ENCODE peak calls at places on chromosomes 4 and X, in eight cellular contexts. S is heart left ventricle, Y is suprapubic skin, T is IMR-90, F is Peyer's patch, H is right lobe of liver, U is body of pancreas, L is testis. P is an unnamed sample.

GRCh38 chr4:159505275-159505975 is 402.5 kb downstream of the RAPGEF2 start:
- DNase-seq in S (no peak), L (no peak), T (no peak), U (no peak), F (no peak), Y (no peak), H (no peak), P (no peak)

GRCh38 chr4:47686294-47686872 is 151.5 kb downstream of the CORIN start:
- DNase-seq in Y (no peak), S (peak; percentile 43), U (peak; percentile 42), H (peak; percentile 77), T (peak; percentile 38), L (peak; percentile 68), F (peak; percentile 22), P (peak; percentile 57)

GRCh38 chr4:182137343-182137742 is 105.9 kb upstream of the TENM3 start:
- DNase-seq in T (no peak), H (no peak), L (no peak), S (no peak), Y (no peak), F (no peak), U (no peak), P (no peak)

GRCh38 chr4:184385705-184386141 is 88.6 kb downstream of the IRF2 start:
- DNase-seq in L (no peak), U (no peak), S (peak; percentile 80), Y (no peak), T (no peak), H (peak; percentile 44), F (peak; percentile 57), P (peak; percentile 81)

GRCh38 chr4:188417181-188417580 is 277.9 kb downstream of the TRIML1 start:
- DNase-seq in H (no peak), T (peak; percentile 15), Y (no peak), L (no peak), S (no peak), F (no peak), U (no peak), P (no peak)

GRCh38 chr4:110508827-110509446 is 33.0 kb downstream of the ENPEP start:
- DNase-seq in F (no peak), U (no peak), T (peak; percentile 46), H (no peak), S (no peak), L (no peak), Y (no peak), P (no peak)

GRCh38 chrX:135893294-135893817 is at the start of the genes CT45A10 and SAGE1:
- DNase-seq in H (no peak), T (no peak), S (no peak), F (no peak), L (peak; percentile 18), Y (no peak), U (no peak), P (no peak)

GRCh38 chrX:2875798-2876399 is 47.2 kb downstream of the GYG2 start:
- DNase-seq in L (no peak), Y (no peak), F (no peak), H (no peak), U (peak; percentile 41), T (no peak), S (no peak), P (no peak)

GRCh38 chrX:71100581-71101505 is 5.2 kb downstream of the FOXO4 start:
- DNase-seq in T (no peak), Y (no peak), H (no peak), F (no peak), U (no peak), S (no peak), L (no peak), P (no peak)

GRCh38 chr4:98546910-98547544 is 111.4 kb downstream of the TSPAN5 start:
- DNase-seq in F (no peak), L (peak; percentile 74), U (no peak), Y (no peak), H (no peak), S (peak; percentile 41), T (peak; percentile 54), P (no peak)

GRCh38 chrX:155216940-155217450 is 735 bp downstream of the VBP1 start:
- DNase-seq in L (peak; percentile 13), U (no peak), H (no peak), F (no peak), S (no peak), T (peak; percentile 4), Y (no peak), P (no peak)

GRCh38 chrX:132375941-132376340 is 112.9 kb downstream of the MBNL3 start:
- DNase-seq in H (no peak), L (no peak), U (no peak), S (no peak), F (no peak), Y (no peak), T (no peak), P (no peak)

GRCh38 chrX:50111762-50112161 is 89.0 kb downstream of the AKAP4 start:
- DNase-seq in H (no peak), T (no peak), S (no peak), F (no peak), L (peak; percentile 34), U (peak; percentile 73), Y (no peak), P (peak; percentile 59)

GRCh38 chr4:148664636-148665035 is 222.4 kb upstream of the NR3C2 start:
- DNase-seq in H (no peak), U (no peak), F (no peak), Y (no peak), S (no peak), L (no peak), T (no peak), P (no peak)

GRCh38 chrX:110944793-110945466 is 149.3 kb upstream of the CHRDL1 start:
- DNase-seq in Y (peak; percentile 64), U (peak; percentile 85), S (no peak), F (no peak), H (no peak), T (no peak), L (no peak), P (no peak)

GRCh38 chr4:43757147-43757546 is 691.5 kb downstream of the KCTD8 start:
- DNase-seq in Y (no peak), U (peak; percentile 63), H (no peak), L (no peak), F (no peak), S (no peak), T (no peak), P (no peak)

GRCh38 chr4:158033416-158033863 is 139.4 kb downstream of the GASK1B start:
- DNase-seq in F (no peak), H (no peak), Y (no peak), T (peak; percentile 61), L (no peak), S (no peak), U (peak; percentile 39), P (no peak)

GRCh38 chr4:79046191-79046590 is 107.0 kb upstream of the PAQR3 start:
- DNase-seq in H (no peak), F (no peak), Y (no peak), L (no peak), T (no peak), U (no peak), S (no peak), P (no peak)

GRCh38 chrX:40290519-40290918 is 192.8 kb upstream of the BCOR start:
- DNase-seq in S (peak; percentile 58), T (no peak), L (no peak), H (no peak), F (no peak), U (no peak), Y (no peak), P (no peak)

DNA sequence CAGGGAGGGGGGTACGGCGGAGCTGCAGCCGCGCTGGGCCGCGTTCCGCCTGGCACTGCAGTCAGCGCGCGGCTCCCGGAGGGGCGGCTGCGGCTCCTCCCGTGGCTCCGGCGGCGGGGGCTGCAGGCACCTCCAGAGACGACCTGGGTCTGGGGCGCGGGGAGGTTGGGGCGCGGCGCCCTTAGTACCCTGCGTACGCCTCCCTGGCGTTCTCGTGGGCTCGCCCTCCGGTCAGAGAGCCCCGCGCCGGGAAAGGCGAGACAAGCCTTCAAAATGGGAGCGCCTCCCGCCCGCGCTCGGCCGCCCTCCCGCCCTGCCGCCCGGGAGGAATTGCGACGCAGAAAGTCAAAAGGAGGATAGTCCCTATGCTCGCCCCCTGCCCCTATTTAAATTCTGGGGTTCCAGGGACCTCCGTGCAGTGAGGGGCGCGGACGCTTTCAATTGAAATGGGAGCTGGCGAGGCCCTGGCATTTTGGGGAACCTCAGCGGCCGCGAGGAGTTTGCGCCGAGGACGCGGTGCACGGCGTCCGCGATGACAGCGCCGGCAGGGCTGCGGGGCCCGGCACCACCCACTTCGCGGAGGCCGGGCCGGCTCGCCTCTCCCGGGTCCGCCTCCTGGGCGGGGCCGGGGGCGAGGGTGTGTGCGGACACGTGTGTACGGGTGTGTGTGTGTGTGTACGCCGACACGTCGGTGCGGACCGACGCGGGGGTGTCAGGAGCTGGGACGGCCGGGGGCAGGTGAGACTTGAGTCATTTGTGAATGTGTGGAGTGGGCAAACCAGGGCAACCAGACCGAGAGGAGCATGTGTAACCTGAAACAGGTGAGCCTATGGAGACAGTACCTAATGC is 544 bp downstream of the HERC3 start:
- DNase-seq in T (peak; percentile 68), L (peak; percentile 80), U (peak; percentile 78), H (peak; percentile 88), Y (peak; percentile 88), F (peak; percentile 78), S (peak; percentile 88), P (peak; percentile 86)
- TF ChIP-seq POLR2A in T (no peak), L (no peak), U (peak; percentile 47), H (peak; percentile 67), Y (no peak), F (peak; percentile 82), S (peak; percentile 66), P (peak; percentile 80)

GRCh38 chr4:173169428-173170209 is 1.0 kb downstream of the GALNT7 start:
- DNase-seq in S (peak; percentile 74), F (peak; percentile 73), H (peak; percentile 61), Y (peak; percentile 76), L (peak; percentile 73), T (peak; percentile 62), U (peak; percentile 43), P (peak; percentile 62)
- TF ChIP-seq POLR2A in S (peak; percentile 46), F (no peak), H (no peak), Y (no peak), L (no peak), T (no peak), U (peak; percentile 18), P (no peak)

GRCh38 chr4:164959896-164960295 is 17.6 kb downstream of the TRIM61 start:
- DNase-seq in L (no peak), H (no peak), Y (no peak), U (no peak), S (no peak), T (peak; percentile 22), F (no peak), P (no peak)

GRCh38 chr4:164952551-164952950 is 24.9 kb downstream of the TRIM61 start:
- DNase-seq in U (no peak), S (no peak), H (no peak), L (no peak), F (no peak), Y (no peak), T (no peak), P (no peak)

GRCh38 chr4:164955107-164955805 is 22.2 kb downstream of the TRIM61 start:
- DNase-seq in H (no peak), F (no peak), Y (no peak), S (no peak), L (no peak), T (no peak), U (no peak), P (no peak)

GRCh38 chr4:164956766-164957643 is 20.5 kb downstream of the TRIM61 start:
- DNase-seq in T (peak; percentile 65), Y (peak; percentile 68), S (peak; percentile 88), L (peak; percentile 92), H (peak; percentile 52), F (peak; percentile 81), U (peak; percentile 70), P (peak; percentile 82)
- TF ChIP-seq POLR2A in T (no peak), Y (no peak), S (no peak), L (no peak), H (no peak), F (no peak), U (no peak), P (no peak)

GRCh38 chr4:147578057-147578476 is 39.1 kb upstream of the TMEM184C start:
- DNase-seq in U (no peak), H (no peak), T (peak; percentile 99), F (no peak), L (no peak), S (no peak), Y (no peak), P (no peak)
- TF ChIP-seq POLR2A in U (no peak), H (no peak), T (no peak), F (no peak), L (no peak), S (no peak), Y (no peak), P (no peak)

P was measured in transverse colon.